ENCODE peak calls at places on chromosome 2, in six cellular contexts. K is Peyer's patch, Q is heart left ventricle, C is SK-N-SH, M is sigmoid colon, G is upper lobe of right lung. U is an unnamed sample.

GRCh38 chr2:68577183-68577582 is 66.2 kb upstream of the PROKR1 start:
- DNase-seq in K (no peak), Q (no peak), C (no peak), M (no peak), G (no peak), U (no peak)

GRCh38 chr2:105541189-105542050 is 142.6 kb upstream of the FHL2 start:
- DNase-seq in K (no peak), Q (no peak), C (no peak), M (no peak), G (no peak), U (no peak)

GRCh38 chr2:25165992-25166618 is 2.3 kb downstream of the POMC start:
- DNase-seq in K (peak; percentile 88), Q (peak; percentile 34), C (peak; percentile 73), M (peak; percentile 37), G (no peak), U (peak; percentile 56)

GRCh38 chr2:102258025-102258385 is 53.4 kb upstream of the IL1RL1 start:
- DNase-seq in K (no peak), Q (no peak), C (no peak), M (no peak), G (no peak), U (no peak)

GRCh38 chr2:71064754-71065621 is 3.5 kb upstream of the NAGK start:
- DNase-seq in K (peak; percentile 59), Q (no peak), C (no peak), M (no peak), G (no peak), U (no peak)

GRCh38 chr2:156864230-156864629 is 393.3 kb upstream of the GALNT5 start:
- DNase-seq in K (no peak), Q (no peak), C (no peak), M (no peak), G (no peak), U (no peak)

GRCh38 chr2:102376052-102376591 is 20.5 kb downstream of the IL18R1 start:
- DNase-seq in K (no peak), Q (no peak), C (no peak), M (no peak), G (no peak), U (no peak)

GRCh38 chr2:202778217-202778616 is 93.3 kb downstream of the ICA1L start:
- DNase-seq in K (no peak), Q (no peak), C (no peak), M (no peak), G (no peak), U (no peak)

GRCh38 chr2:217349251-217349650 is 489.4 kb upstream of the TNP1 start:
- DNase-seq in K (no peak), Q (no peak), C (no peak), M (no peak), G (no peak), U (no peak)

GRCh38 chr2:198890490-198890889 is 567.2 kb downstream of the SATB2 start:
- DNase-seq in K (no peak), Q (no peak), C (no peak), M (no peak), G (no peak), U (no peak)

GRCh38 chr2:112942654-112943002 is 31.7 kb downstream of the IL37 start:
- DNase-seq in K (no peak), Q (no peak), C (no peak), M (no peak), G (no peak), U (no peak)

GRCh38 chr2:159128191-159128590 is 158.3 kb downstream of the WDSUB1 start:
- DNase-seq in K (no peak), Q (peak; percentile 81), C (no peak), M (no peak), G (no peak), U (no peak)

GRCh38 chr2:138107288-138107687 is 143.0 kb downstream of the HNMT start:
- DNase-seq in K (no peak), Q (no peak), C (no peak), M (no peak), G (no peak), U (no peak)

GRCh38 chr2:159497256-159497655 is 119.1 kb downstream of the BAZ2B start:
- DNase-seq in K (no peak), Q (peak; percentile 24), C (peak; percentile 14), M (no peak), G (no peak), U (no peak)

GRCh38 chr2:101151141-101151858 is at the start of gene TBC1D8:
- DNase-seq in K (peak; percentile 91), Q (peak; percentile 96), C (peak; percentile 97), M (peak; percentile 95), G (peak; percentile 95), U (peak; percentile 94)

GRCh38 chr2:39805936-39806608 is 27.0 kb upstream of the THUMPD2 start:
- DNase-seq in K (no peak), Q (no peak), C (no peak), M (no peak), G (no peak), U (no peak)

GRCh38 chr2:30417253-30417652 is 29.8 kb upstream of the LCLAT1 start:
- DNase-seq in K (peak; percentile 58), Q (peak; percentile 50), C (no peak), M (peak; percentile 89), G (no peak), U (no peak)

GRCh38 chr2:17628349-17629261 is 88.1 kb downstream of the VSNL1 start:
- DNase-seq in K (no peak), Q (no peak), C (no peak), M (no peak), G (no peak), U (no peak)

GRCh38 chr2:95574506-95574905 is 17.3 kb upstream of the TRIM43 start:
- DNase-seq in K (no peak), Q (no peak), C (no peak), M (no peak), G (no peak), U (no peak)

GRCh38 chr2:232458661-232459418 is 2.9 kb downstream of the ALPI start:
- DNase-seq in K (peak; percentile 38), Q (no peak), C (no peak), M (peak; percentile 40), G (peak; percentile 56), U (peak; percentile 54)

GRCh38 chr2:195898505-195898904 is 170.1 kb downstream of the DNAH7 start:
- DNase-seq in K (peak; percentile 47), Q (peak; percentile 72), C (peak; percentile 65), M (peak; percentile 84), G (peak; percentile 76), U (peak; percentile 32)

GRCh38 chr2:182077451-182078142 is 91.9 kb downstream of the PPP1R1C start:
- DNase-seq in K (no peak), Q (no peak), C (peak; percentile 28), M (no peak), G (no peak), U (peak; percentile 21)

GRCh38 chr2:191376981-191377629 is 131.9 kb downstream of the MYO1B start:
- DNase-seq in K (peak; percentile 83), Q (peak; percentile 79), C (no peak), M (peak; percentile 79), G (peak; percentile 70), U (peak; percentile 79)

GRCh38 chr2:165070089-165070488 is 114.8 kb upstream of the SLC38A11 start:
- DNase-seq in K (no peak), Q (no peak), C (no peak), M (no peak), G (no peak), U (no peak)

DNA sequence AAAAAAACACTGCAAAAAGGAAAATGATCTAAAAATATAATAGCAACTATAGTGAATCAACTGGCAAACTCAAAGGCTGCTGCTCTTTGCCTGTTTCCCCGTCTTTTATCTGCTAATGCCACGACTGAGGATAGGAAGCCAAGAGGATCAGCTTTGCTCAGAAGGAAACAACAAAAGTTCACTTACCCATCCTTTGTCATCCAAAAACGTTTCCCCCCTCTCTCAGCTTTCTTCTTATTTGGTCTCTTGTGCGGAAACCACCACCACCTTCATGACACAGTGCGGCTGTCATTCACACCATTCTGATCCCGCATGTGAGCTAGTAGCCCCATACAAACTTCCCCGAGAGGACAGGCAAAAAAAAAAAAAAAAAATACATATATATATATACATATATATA is 694 bp downstream of the LRRTM4 start:
- DNase-seq in K (no peak), Q (no peak), C (no peak), M (no peak), G (no peak), U (no peak)
- H3K27ac ChIP-seq in K (no peak overlapping the region), Q (no peak overlapping the region), C (peak overlapping the region; percentile 94), M (no peak overlapping the region), G (no peak overlapping the region), U (no peak overlapping the region)

GRCh38 chr2:54086157-54086556 is 29.3 kb upstream of the ACYP2 start:
- DNase-seq in K (no peak), Q (no peak), C (no peak), M (no peak), G (no peak), U (no peak)

GRCh38 chr2:54083440-54083839 is 32.0 kb upstream of the ACYP2 start:
- DNase-seq in K (no peak), Q (no peak), C (no peak), M (no peak), G (no peak), U (no peak)

GRCh38 chr2:54083021-54083420 is 32.4 kb upstream of the ACYP2 start:
- DNase-seq in K (no peak), Q (no peak), C (no peak), M (no peak), G (no peak), U (no peak)

GRCh38 chr2:54085069-54085468 is 30.3 kb upstream of the ACYP2 start:
- DNase-seq in K (no peak), Q (no peak), C (no peak), M (no peak), G (no peak), U (no peak)

DNA sequence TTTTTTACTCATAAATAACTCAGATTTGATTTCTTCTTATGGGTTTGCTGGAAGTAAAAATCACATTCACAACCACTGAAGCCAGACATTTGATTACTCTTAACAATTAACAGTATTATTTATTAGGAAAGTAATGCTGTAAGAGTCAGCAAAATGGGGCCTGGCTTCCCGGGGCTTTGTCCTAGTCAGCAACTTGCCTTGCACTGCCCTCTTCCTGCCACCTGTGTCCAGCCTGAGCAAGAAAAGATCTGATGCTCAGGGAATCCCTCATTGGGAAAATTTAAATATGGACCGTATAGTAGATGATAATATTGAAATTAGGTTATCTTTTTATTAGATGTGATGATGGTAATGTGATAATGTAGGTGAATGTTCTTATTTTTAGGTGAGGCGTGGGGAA is 30.8 kb upstream of the ACYP2 start:
- DNase-seq in K (no peak), Q (no peak), C (no peak), M (no peak), G (no peak), U (no peak)
- TF ChIP-seq CTCF in K (no peak), Q (peak; percentile 30), C (peak; percentile 36), M (no peak), G (no peak), U (no peak)

GRCh38 chr2:20966061-20966460 is 77.8 kb downstream of the APOB start:
- DNase-seq in K (no peak), Q (no peak), C (no peak), M (peak; percentile 1), G (no peak), U (no peak)
- H3K27me3 ChIP-seq in K (no peaks in the 10 kb centered on the region), Q (peaks cover 20% of the 10 kb centered on the region), C (peaks cover 14% of the 10 kb centered on the region), M (no peaks in the 10 kb centered on the region), G (no peaks in the 10 kb centered on the region), U (no peaks in the 10 kb centered on the region)

DNA sequence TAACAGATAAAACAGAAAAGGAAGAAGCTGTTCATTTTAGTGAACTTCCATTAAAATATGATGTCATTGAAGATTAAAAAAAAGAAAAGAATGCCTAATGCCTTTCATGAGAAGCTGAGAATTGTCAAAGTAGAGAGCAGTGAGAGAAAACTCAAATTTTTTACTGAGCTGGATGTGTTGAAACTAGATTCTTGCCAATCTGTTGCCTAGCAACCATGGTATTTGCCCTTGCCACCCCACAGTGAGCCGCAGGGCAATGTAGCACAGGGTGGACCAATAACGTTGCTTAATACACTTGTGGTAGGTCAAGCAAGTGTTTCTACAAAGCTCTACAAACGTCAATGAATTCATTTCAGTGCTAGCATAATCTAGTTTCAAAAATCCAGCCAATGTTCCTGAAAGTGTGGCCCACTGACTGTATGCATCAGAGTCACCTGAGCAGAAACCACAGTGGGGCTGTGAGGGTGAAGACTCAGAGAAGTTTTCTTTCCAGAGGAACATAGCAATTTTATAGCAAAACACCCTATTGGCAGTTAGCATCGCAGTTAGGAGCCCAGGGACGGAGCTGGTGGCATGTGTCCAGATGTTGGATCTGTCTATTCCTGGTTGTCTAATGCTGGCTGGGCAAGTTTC is 132.3 kb downstream of the DOCK10 start:
- DNase-seq in K (no peak), Q (peak; percentile 40), C (peak; percentile 65), M (peak; percentile 67), G (peak; percentile 68), U (peak; percentile 8)
- H3K27ac ChIP-seq in K (peak overlapping the region; percentile 49), Q (no peak overlapping the region), C (peak overlapping the region; percentile 73), M (peak overlapping the region; percentile 1), G (peak overlapping the region; percentile 32), U (no peak overlapping the region)